ENCODE peak calls at places on chromosome 10, in six cellular contexts. One of them, this sample, is unnamed.

GRCh38 chr10:101041252-101041761 is 10.3 kb downstream of the SFXN3 start:
- DNase-seq in cardiac fibroblast: peak; percentile 89
- DNase-seq in HFFc6: peak; percentile 82
- DNase-seq in nephron progenitor cell: peak; percentile 78
- DNase-seq in astrocyte of the spinal cord: peak; percentile 90
- DNase-seq in tibial nerve: peak; percentile 91
- DNase-seq in this sample: peak; percentile 80

GRCh38 chr10:80658068-80658467 is 120.4 kb downstream of the SH2D4B start:
- DNase-seq in astrocyte of the spinal cord: no peak
- DNase-seq in cardiac fibroblast: no peak
- DNase-seq in tibial nerve: no peak
- DNase-seq in nephron progenitor cell: no peak
- DNase-seq in HFFc6: no peak
- DNase-seq in this sample: no peak

GRCh38 chr10:4183761-4184261 is 398.8 kb upstream of the KLF6 start:
- DNase-seq in tibial nerve: peak; percentile 35
- DNase-seq in nephron progenitor cell: no peak
- DNase-seq in HFFc6: peak; percentile 14
- DNase-seq in cardiac fibroblast: peak; percentile 72
- DNase-seq in astrocyte of the spinal cord: peak; percentile 56
- DNase-seq in this sample: no peak

GRCh38 chr10:131439705-131440104 is 128.2 kb upstream of the TCERG1L start:
- DNase-seq in nephron progenitor cell: no peak
- DNase-seq in tibial nerve: no peak
- DNase-seq in HFFc6: no peak
- DNase-seq in astrocyte of the spinal cord: no peak
- DNase-seq in cardiac fibroblast: no peak
- DNase-seq in this sample: no peak

GRCh38 chr10:13272164-13272571 is 27.7 kb downstream of the PHYH start:
- DNase-seq in astrocyte of the spinal cord: peak; percentile 13
- DNase-seq in cardiac fibroblast: peak; percentile 22
- DNase-seq in HFFc6: no peak
- DNase-seq in nephron progenitor cell: no peak
- DNase-seq in tibial nerve: peak; percentile 60
- DNase-seq in this sample: no peak

GRCh38 chr10:35546824-35547225 is 58.3 kb upstream of the GJD4 start:
- DNase-seq in HFFc6: peak; percentile 97
- DNase-seq in tibial nerve: no peak
- DNase-seq in nephron progenitor cell: no peak
- DNase-seq in cardiac fibroblast: peak; percentile 79
- DNase-seq in astrocyte of the spinal cord: peak; percentile 84
- DNase-seq in this sample: no peak

GRCh38 chr10:28186887-28187578 is 115.8 kb downstream of the MPP7 start:
- DNase-seq in tibial nerve: no peak
- DNase-seq in nephron progenitor cell: no peak
- DNase-seq in astrocyte of the spinal cord: no peak
- DNase-seq in HFFc6: no peak
- DNase-seq in cardiac fibroblast: no peak
- DNase-seq in this sample: no peak

GRCh38 chr10:120978589-120979252 is 127.6 kb downstream of the WDR11 start:
- DNase-seq in cardiac fibroblast: peak; percentile 3
- DNase-seq in tibial nerve: no peak
- DNase-seq in nephron progenitor cell: no peak
- DNase-seq in HFFc6: peak; percentile 12
- DNase-seq in astrocyte of the spinal cord: peak; percentile 14
- DNase-seq in this sample: no peak

GRCh38 chr10:32149257-32149955 is 93.2 kb upstream of the KIF5B start:
- DNase-seq in tibial nerve: peak; percentile 65
- DNase-seq in nephron progenitor cell: no peak
- DNase-seq in astrocyte of the spinal cord: peak; percentile 96
- DNase-seq in cardiac fibroblast: peak; percentile 97
- DNase-seq in HFFc6: peak; percentile 72
- DNase-seq in this sample: no peak

GRCh38 chr10:61020420-61021158 is 76.6 kb upstream of the RHOBTB1 start:
- DNase-seq in HFFc6: no peak
- DNase-seq in tibial nerve: no peak
- DNase-seq in cardiac fibroblast: no peak
- DNase-seq in astrocyte of the spinal cord: no peak
- DNase-seq in nephron progenitor cell: no peak
- DNase-seq in this sample: no peak

GRCh38 chr10:61023053-61023452 is 79.1 kb upstream of the RHOBTB1 start:
- DNase-seq in tibial nerve: no peak
- DNase-seq in astrocyte of the spinal cord: no peak
- DNase-seq in cardiac fibroblast: no peak
- DNase-seq in HFFc6: no peak
- DNase-seq in nephron progenitor cell: no peak
- DNase-seq in this sample: no peak

GRCh38 chr10:61021926-61022325 is 77.9 kb upstream of the RHOBTB1 start:
- DNase-seq in tibial nerve: no peak
- DNase-seq in cardiac fibroblast: no peak
- DNase-seq in HFFc6: no peak
- DNase-seq in astrocyte of the spinal cord: no peak
- DNase-seq in nephron progenitor cell: no peak
- DNase-seq in this sample: no peak

GRCh38 chr10:61028861-61029361 is 84.9 kb upstream of the RHOBTB1 start:
- DNase-seq in cardiac fibroblast: peak; percentile 86
- DNase-seq in astrocyte of the spinal cord: peak; percentile 50
- DNase-seq in HFFc6: peak; percentile 59
- DNase-seq in tibial nerve: no peak
- DNase-seq in nephron progenitor cell: no peak
- DNase-seq in this sample: no peak

GRCh38 chr10:61024801-61025201 is 80.8 kb upstream of the RHOBTB1 start:
- DNase-seq in tibial nerve: no peak
- DNase-seq in HFFc6: no peak
- DNase-seq in nephron progenitor cell: peak; percentile 25
- DNase-seq in cardiac fibroblast: peak; percentile 18
- DNase-seq in astrocyte of the spinal cord: no peak
- DNase-seq in this sample: no peak
- TF ChIP-seq CTCF in tibial nerve: peak; percentile 25
- TF ChIP-seq CTCF in HFFc6: peak; percentile 79
- TF ChIP-seq CTCF in nephron progenitor cell: peak; percentile 73
- TF ChIP-seq CTCF in cardiac fibroblast: peak; percentile 76
- TF ChIP-seq CTCF in astrocyte of the spinal cord: peak; percentile 84
- TF ChIP-seq CTCF in this sample: peak; percentile 63

GRCh38 chr10:71066600-71066999 is 145.8 kb upstream of the UNC5B start:
- DNase-seq in HFFc6: no peak
- DNase-seq in tibial nerve: no peak
- DNase-seq in astrocyte of the spinal cord: no peak
- DNase-seq in cardiac fibroblast: no peak
- DNase-seq in nephron progenitor cell: no peak
- DNase-seq in this sample: no peak

GRCh38 chr10:71062156-71062555 is 150.2 kb upstream of the UNC5B start:
- DNase-seq in astrocyte of the spinal cord: no peak
- DNase-seq in nephron progenitor cell: no peak
- DNase-seq in cardiac fibroblast: no peak
- DNase-seq in HFFc6: no peak
- DNase-seq in tibial nerve: no peak
- DNase-seq in this sample: no peak

GRCh38 chr10:71065659-71066058 is 146.7 kb upstream of the UNC5B start:
- DNase-seq in astrocyte of the spinal cord: no peak
- DNase-seq in nephron progenitor cell: no peak
- DNase-seq in tibial nerve: no peak
- DNase-seq in cardiac fibroblast: no peak
- DNase-seq in HFFc6: no peak
- DNase-seq in this sample: no peak

GRCh38 chr10:71063431-71063830 is 148.9 kb upstream of the UNC5B start:
- DNase-seq in astrocyte of the spinal cord: no peak
- DNase-seq in cardiac fibroblast: no peak
- DNase-seq in nephron progenitor cell: no peak
- DNase-seq in tibial nerve: no peak
- DNase-seq in HFFc6: no peak
- DNase-seq in this sample: no peak

GRCh38 chr10:71064413-71065118 is 147.8 kb upstream of the UNC5B start:
- DNase-seq in HFFc6: peak; percentile 10
- DNase-seq in nephron progenitor cell: no peak
- DNase-seq in astrocyte of the spinal cord: no peak
- DNase-seq in cardiac fibroblast: no peak
- DNase-seq in tibial nerve: no peak
- DNase-seq in this sample: no peak
- TF ChIP-seq CTCF in HFFc6: peak; percentile 35
- TF ChIP-seq CTCF in nephron progenitor cell: no peak
- TF ChIP-seq CTCF in astrocyte of the spinal cord: peak; percentile 5
- TF ChIP-seq CTCF in cardiac fibroblast: no peak
- TF ChIP-seq CTCF in tibial nerve: no peak
- TF ChIP-seq CTCF in this sample: no peak

GRCh38 chr10:66925896-66926719 is at the start of gene LRRTM3:
- DNase-seq in tibial nerve: peak; percentile 56
- DNase-seq in astrocyte of the spinal cord: peak; percentile 78
- DNase-seq in nephron progenitor cell: peak; percentile 51
- DNase-seq in cardiac fibroblast: peak; percentile 87
- DNase-seq in HFFc6: peak; percentile 67
- DNase-seq in this sample: peak; percentile 49
- TF ChIP-seq CTCF in tibial nerve: peak; percentile 69
- TF ChIP-seq CTCF in astrocyte of the spinal cord: peak; percentile 78
- TF ChIP-seq CTCF in nephron progenitor cell: peak; percentile 68
- TF ChIP-seq CTCF in cardiac fibroblast: peak; percentile 77
- TF ChIP-seq CTCF in HFFc6: peak; percentile 77
- TF ChIP-seq CTCF in this sample: peak; percentile 82

GRCh38 chr10:70849582-70850016 is 33.9 kb downstream of the SGPL1 start:
- DNase-seq in astrocyte of the spinal cord: peak; percentile 79
- DNase-seq in HFFc6: peak; percentile 86
- DNase-seq in nephron progenitor cell: no peak
- DNase-seq in tibial nerve: no peak
- DNase-seq in cardiac fibroblast: peak; percentile 69
- DNase-seq in this sample: no peak

GRCh38 chr10:70850097-70850496 is 34.3 kb downstream of the SGPL1 start:
- DNase-seq in cardiac fibroblast: no peak
- DNase-seq in HFFc6: no peak
- DNase-seq in tibial nerve: no peak
- DNase-seq in nephron progenitor cell: no peak
- DNase-seq in astrocyte of the spinal cord: peak; percentile 61
- DNase-seq in this sample: no peak

GRCh38 chr10:70846795-70847194 is 31.0 kb downstream of the SGPL1 start:
- DNase-seq in cardiac fibroblast: no peak
- DNase-seq in nephron progenitor cell: no peak
- DNase-seq in astrocyte of the spinal cord: no peak
- DNase-seq in tibial nerve: no peak
- DNase-seq in HFFc6: no peak
- DNase-seq in this sample: no peak

GRCh38 chr10:70845261-70845660 is 29.5 kb downstream of the SGPL1 start:
- DNase-seq in astrocyte of the spinal cord: no peak
- DNase-seq in tibial nerve: no peak
- DNase-seq in cardiac fibroblast: no peak
- DNase-seq in HFFc6: no peak
- DNase-seq in nephron progenitor cell: no peak
- DNase-seq in this sample: no peak

DNA sequence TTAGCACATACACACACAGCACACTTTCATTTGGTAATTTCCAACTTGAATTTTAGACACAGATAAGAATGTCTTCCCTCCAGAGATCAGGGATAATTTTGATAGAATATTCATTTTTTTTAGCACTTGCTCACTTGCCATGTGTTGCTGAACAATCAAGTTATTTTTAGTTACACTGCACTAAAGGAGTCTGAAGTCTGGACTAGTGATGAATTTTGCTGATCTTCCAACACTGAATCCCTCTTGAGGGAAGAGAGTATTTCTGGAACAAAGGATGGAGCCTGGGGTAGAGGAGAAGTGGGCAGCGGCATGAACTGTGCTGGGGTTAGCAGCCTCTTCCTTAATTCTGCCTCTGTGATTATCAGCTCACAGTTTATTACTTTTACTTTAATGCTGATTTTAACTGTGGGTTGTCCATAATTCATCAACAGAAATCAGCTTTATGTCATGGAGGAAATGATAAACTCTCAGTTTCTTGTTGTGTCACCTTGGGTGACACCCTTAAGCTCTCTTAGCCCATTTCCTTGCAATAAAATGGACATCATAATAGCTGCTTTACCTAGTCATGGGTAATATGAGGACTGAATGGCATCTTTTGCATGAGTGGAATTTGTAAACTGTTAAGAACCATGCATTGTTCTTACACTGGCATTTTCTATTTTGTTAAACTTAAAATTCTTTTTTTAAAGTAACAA is 32.1 kb downstream of the SGPL1 start:
- DNase-seq in HFFc6: no peak
- DNase-seq in tibial nerve: no peak
- DNase-seq in astrocyte of the spinal cord: no peak
- DNase-seq in cardiac fibroblast: no peak
- DNase-seq in nephron progenitor cell: no peak
- DNase-seq in this sample: no peak
- TF ChIP-seq CTCF in HFFc6: no peak
- TF ChIP-seq CTCF in tibial nerve: no peak
- TF ChIP-seq CTCF in astrocyte of the spinal cord: no peak
- TF ChIP-seq CTCF in cardiac fibroblast: no peak
- TF ChIP-seq CTCF in nephron progenitor cell: no peak
- TF ChIP-seq CTCF in this sample: no peak

GRCh38 chr10:78952686-78953085 is 116.1 kb upstream of the ZMIZ1 start:
- DNase-seq in HFFc6: peak; percentile 86
- DNase-seq in astrocyte of the spinal cord: peak; percentile 56
- DNase-seq in tibial nerve: peak; percentile 53
- DNase-seq in cardiac fibroblast: peak; percentile 32
- DNase-seq in nephron progenitor cell: no peak
- DNase-seq in this sample: no peak
- TF ChIP-seq CTCF in HFFc6: peak; percentile 63
- TF ChIP-seq CTCF in astrocyte of the spinal cord: peak; percentile 6
- TF ChIP-seq CTCF in tibial nerve: no peak
- TF ChIP-seq CTCF in cardiac fibroblast: peak; percentile 10
- TF ChIP-seq CTCF in nephron progenitor cell: no peak
- TF ChIP-seq CTCF in this sample: no peak

GRCh38 chr10:17183110-17183509 is 18.4 kb downstream of the TRDMT1 start:
- DNase-seq in nephron progenitor cell: no peak
- DNase-seq in cardiac fibroblast: no peak
- DNase-seq in astrocyte of the spinal cord: no peak
- DNase-seq in tibial nerve: no peak
- DNase-seq in HFFc6: no peak
- DNase-seq in this sample: no peak
- TF ChIP-seq CTCF in nephron progenitor cell: no peak
- TF ChIP-seq CTCF in cardiac fibroblast: peak; percentile 20
- TF ChIP-seq CTCF in astrocyte of the spinal cord: peak; percentile 27
- TF ChIP-seq CTCF in tibial nerve: no peak
- TF ChIP-seq CTCF in HFFc6: peak; percentile 69
- TF ChIP-seq CTCF in this sample: peak; percentile 48

GRCh38 chr10:69731184-69731583 is 70.5 kb upstream of the COL13A1 start:
- DNase-seq in astrocyte of the spinal cord: peak; percentile 90
- DNase-seq in tibial nerve: no peak
- DNase-seq in HFFc6: peak; percentile 33
- DNase-seq in cardiac fibroblast: peak; percentile 40
- DNase-seq in nephron progenitor cell: no peak
- DNase-seq in this sample: no peak
- TF ChIP-seq CTCF in astrocyte of the spinal cord: no peak
- TF ChIP-seq CTCF in tibial nerve: no peak
- TF ChIP-seq CTCF in HFFc6: peak; percentile 18
- TF ChIP-seq CTCF in cardiac fibroblast: peak; percentile 15
- TF ChIP-seq CTCF in nephron progenitor cell: no peak
- TF ChIP-seq CTCF in this sample: no peak

DNA sequence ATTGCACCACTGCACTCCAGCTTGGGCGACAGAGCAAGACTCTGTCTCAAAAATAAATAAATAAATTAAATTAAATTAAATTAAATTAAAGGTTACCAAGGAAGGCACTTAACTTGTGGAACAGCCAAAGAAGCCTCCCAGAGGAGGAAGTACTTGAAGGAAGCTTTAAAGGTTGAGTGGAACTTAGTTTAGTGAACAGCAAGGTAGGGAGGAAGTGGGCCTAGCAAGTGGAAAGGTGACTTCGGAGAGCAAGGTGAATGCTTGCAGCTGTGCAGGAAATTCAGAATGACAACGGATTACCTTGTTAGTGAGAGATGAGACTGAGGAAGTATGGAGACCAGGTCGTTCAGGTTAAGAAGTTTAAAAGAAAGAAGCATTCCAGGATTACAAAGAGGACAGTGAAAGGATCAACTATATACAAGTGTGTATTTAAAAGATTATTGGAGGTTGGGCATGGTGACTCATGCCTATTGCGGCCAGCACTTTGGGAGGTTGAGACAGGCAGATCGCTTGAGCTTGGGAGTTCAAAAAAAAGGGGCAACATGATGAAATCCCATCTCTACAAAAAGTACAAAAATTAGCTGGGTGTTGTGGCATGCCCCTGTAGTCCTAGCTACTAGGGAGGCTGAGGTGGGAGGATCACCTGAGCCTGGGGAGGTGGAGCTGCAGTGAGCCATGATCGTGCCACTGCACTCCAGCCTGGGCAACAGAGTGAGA is 12.8 kb upstream of the RPEL1 start:
- DNase-seq in cardiac fibroblast: peak; percentile 74
- DNase-seq in nephron progenitor cell: no peak
- DNase-seq in tibial nerve: no peak
- DNase-seq in astrocyte of the spinal cord: peak; percentile 73
- DNase-seq in HFFc6: peak; percentile 36
- DNase-seq in this sample: no peak
- TF ChIP-seq CTCF in cardiac fibroblast: no peak
- TF ChIP-seq CTCF in nephron progenitor cell: no peak
- TF ChIP-seq CTCF in tibial nerve: no peak
- TF ChIP-seq CTCF in astrocyte of the spinal cord: no peak
- TF ChIP-seq CTCF in HFFc6: no peak
- TF ChIP-seq CTCF in this sample: no peak